ENCODE peak calls at places on chromosomes 12 and 14, in four cellular contexts. Y is activated CD4-positive, alpha-beta T cell treated with anti-CD3 and anti-CD28 coated beads, Interleukin-2, amount 50 U/mL, for 1 hour; O is CD8-positive, alpha-beta T cell; E is NCI-H1092. Q is an unnamed sample.

GRCh38 chr12:116860281-116860680 is 21.0 kb downstream of the HRK start:
- DNase-seq in O (no peak), Y (no peak), E (no peak), Q (no peak)

GRCh38 chr14:104650057-104650980 is 39.1 kb upstream of the INF2 start:
- DNase-seq in E (peak; percentile 36), Y (peak; percentile 65), O (peak; percentile 65), Q (no peak)

GRCh38 chr12:27868165-27868564 is 88.1 kb upstream of the MANSC4 start:
- DNase-seq in Y (no peak), E (no peak), O (no peak), Q (peak; percentile 94)

GRCh38 chr14:74207943-74208342 is 31.3 kb upstream of the VSX2 start:
- DNase-seq in Y (no peak), E (no peak), O (no peak), Q (no peak)

GRCh38 chr14:70013269-70013873 is 134.2 kb downstream of the SMOC1 start:
- DNase-seq in O (no peak), Y (no peak), E (no peak), Q (no peak)

GRCh38 chr12:9792961-9793617 is 32.4 kb upstream of the CD69 start:
- DNase-seq in O (no peak), Y (no peak), E (no peak), Q (peak; percentile 78)

GRCh38 chr12:27627123-27627835 is 69.0 kb upstream of the REP15 start:
- DNase-seq in Y (no peak), O (no peak), E (no peak), Q (peak; percentile 88)

GRCh38 chr12:8605057-8605456 is 7.6 kb downstream of the AICDA start:
- DNase-seq in O (no peak), Y (no peak), E (no peak), Q (no peak)